ENCODE peak calls at places on chromosomes 5 and 9, in four cellular contexts. X, B, K and Z are unnamed samples.

GRCh38 chr5:111453747-111454146 is 58.6 kb downstream of the STARD4 start:
- DNase-seq in X (peak; percentile 56), B (no peak), K (peak; percentile 10), Z (no peak)

GRCh38 chr9:133090752-133091325 is 29.1 kb downstream of the CEL start:
- DNase-seq in X (no peak), B (no peak), K (no peak), Z (no peak)

GRCh38 chr9:20872340-20872977 is 159.0 kb downstream of the HACD4 start:
- DNase-seq in X (peak; percentile 10), B (no peak), K (no peak), Z (no peak)

GRCh38 chr9:73643379-73644013 is 491.8 kb downstream of the ANXA1 start:
- DNase-seq in X (no peak), B (no peak), K (no peak), Z (no peak)

GRCh38 chr5:88825782-88826110 is 57.2 kb downstream of the MEF2C start:
- DNase-seq in X (no peak), B (no peak), K (no peak), Z (no peak)

GRCh38 chr5:108747111-108748009 is at the start of gene FER:
- DNase-seq in X (peak; percentile 97), B (peak; percentile 45), K (peak; percentile 54), Z (peak; percentile 56)

GRCh38 chr9:83066771-83067170 is 3.8 kb upstream of the RASEF start:
- DNase-seq in X (peak; percentile 65), B (no peak), K (peak; percentile 21), Z (no peak)

GRCh38 chr5:93401844-93402243 is 179.2 kb downstream of the NR2F1-AS1 start:
- DNase-seq in X (no peak), B (no peak), K (no peak), Z (no peak)

GRCh38 chr5:181203093-181203711 is 1.8 kb downstream of the TRIM7 start:
- DNase-seq in X (no peak), B (no peak), K (no peak), Z (no peak)

GRCh38 chr9:89553451-89554020 is 51.3 kb upstream of the GADD45G start:
- DNase-seq in X (no peak), B (no peak), K (no peak), Z (no peak)

GRCh38 chr5:17882760-17883488 is 248.7 kb downstream of the TAF11L14 start:
- DNase-seq in X (no peak), B (peak; percentile 8), K (no peak), Z (no peak)

GRCh38 chr9:132919609-132920268 is 24.7 kb downstream of the TSC1 start:
- DNase-seq in X (no peak), B (no peak), K (no peak), Z (no peak)

GRCh38 chr5:150443242-150444075 is 6.1 kb downstream of the RPS14 start:
- DNase-seq in X (no peak), B (no peak), K (no peak), Z (no peak)

GRCh38 chr5:126919566-126919965 is 110.8 kb downstream of the MARCHF3 start:
- DNase-seq in X (no peak), B (no peak), K (no peak), Z (no peak)

GRCh38 chr5:31100781-31101180 is 92.7 kb upstream of the CDH6 start:
- DNase-seq in X (no peak), B (no peak), K (no peak), Z (no peak)

GRCh38 chr5:147835386-147835798 is 3.9 kb upstream of the SPINK1 start:
- DNase-seq in X (peak; percentile 75), B (no peak), K (no peak), Z (no peak)

GRCh38 chr9:98864257-98865180 is 57.0 kb downstream of the GALNT12 start:
- DNase-seq in X (no peak), B (no peak), K (no peak), Z (peak; percentile 66)

GRCh38 chr5:172827843-172828242 is 6.2 kb upstream of the ERGIC1 start:
- DNase-seq in X (no peak), B (no peak), K (no peak), Z (no peak)

GRCh38 chr5:176629853-176630680 is at the start of the genes EIF4E1B and SNCB:
- DNase-seq in X (no peak), B (no peak), K (peak; percentile 60), Z (no peak)

GRCh38 chr9:95778957-95779356 is 96.5 kb upstream of the ERCC6L2 start:
- DNase-seq in X (no peak), B (no peak), K (no peak), Z (peak; percentile 22)

GRCh38 chr9:121262450-121262849 is 5.5 kb upstream of the GSN start:
- DNase-seq in X (no peak), B (no peak), K (no peak), Z (no peak)

GRCh38 chr5:27652505-27652904 is 614.1 kb upstream of the CDH9 start:
- DNase-seq in X (no peak), B (no peak), K (no peak), Z (no peak)

GRCh38 chr5:1054018-1054798 is 45.6 kb downstream of the NKD2 start:
- DNase-seq in X (no peak), B (no peak), K (no peak), Z (no peak)

GRCh38 chr9:111356567-111357244 is 26.7 kb upstream of the OR2K2 start:
- DNase-seq in X (peak; percentile 60), B (no peak), K (peak; percentile 64), Z (peak; percentile 15)

GRCh38 chr5:56012281-56012963 is 17.7 kb upstream of the IL6ST start:
- DNase-seq in X (peak; percentile 25), B (no peak), K (no peak), Z (peak; percentile 39)

GRCh38 chr9:22813520-22813919 is 366.9 kb downstream of the DMRTA1 start:
- DNase-seq in X (peak; percentile 21), B (peak; percentile 57), K (peak; percentile 1), Z (no peak)

GRCh38 chr9:120713257-120714087 is 798 bp downstream of the MEGF9 start:
- DNase-seq in X (no peak), B (peak; percentile 38), K (no peak), Z (peak; percentile 25)

GRCh38 chr9:31597977-31598376 is 786.5 kb upstream of the ACO1 start:
- DNase-seq in X (peak; percentile 93), B (no peak), K (peak; percentile 9), Z (no peak)